ENCODE peak calls at places on chromosomes 7 and 10, in four cellular contexts. A is substantia nigra, W is NCI-H1105 treated with DMSO at 0.1 percent for 48 hours, Y is ureter. H is an unnamed sample.

GRCh38 chr10:70778267-70778924 is 6.8 kb downstream of the TBATA start:
- DNase-seq in A (no peak), W (no peak), Y (peak), H (no peak)

GRCh38 chr10:84423729-84424128 is 95.3 kb downstream of the CCSER2 start:
- DNase-seq in A (no peak), W (no peak), Y (no peak), H (no peak)

GRCh38 chr10:124875596-124875995 is 66.3 kb upstream of the ZRANB1 start:
- DNase-seq in A (no peak), W (no peak), Y (no peak), H (no peak)

GRCh38 chr10:4127518-4128315 is 342.7 kb upstream of the KLF6 start:
- DNase-seq in A (no peak), W (no peak), Y (peak), H (no peak)

GRCh38 chr7:151503902-151504714 is 15.6 kb downstream of the RHEB start:
- DNase-seq in A (no peak), W (no peak), Y (no peak), H (no peak)

GRCh38 chr10:35300063-35300699 is 36.1 kb upstream of the CCNY start:
- DNase-seq in A (no peak), W (no peak), Y (no peak), H (no peak)

GRCh38 chr7:26449175-26450165 is 157.8 kb downstream of the SNX10 start:
- DNase-seq in A (no peak), W (no peak), Y (no peak), H (no peak)

GRCh38 chr10:23155166-23155565 is 36.9 kb upstream of the PTF1A start:
- DNase-seq in A (no peak), W (no peak), Y (no peak), H (no peak)

GRCh38 chr7:148901178-148901577 is 17.1 kb upstream of the EZH2 start:
- DNase-seq in A (no peak), W (no peak), Y (no peak), H (no peak)

GRCh38 chr10:79446451-79447020 is 1.1 kb upstream of the ZCCHC24 start:
- DNase-seq in A (no peak), W (no peak), Y (peak), H (no peak)

GRCh38 chr10:107814865-107815487 is 650.5 kb upstream of the SORCS1 start:
- DNase-seq in A (no peak), W (peak), Y (peak), H (no peak)

GRCh38 chr10:128318868-128319267 is 192.6 kb upstream of the MKI67 start:
- DNase-seq in A (no peak), W (peak), Y (no peak), H (no peak)

GRCh38 chr10:130802301-130802700 is 509.2 kb downstream of the TCERG1L start:
- DNase-seq in A (no peak), W (no peak), Y (no peak), H (no peak)

GRCh38 chr10:58431903-58432302 is 46.7 kb downstream of the TFAM start:
- DNase-seq in A (no peak), W (no peak), Y (no peak), H (no peak)

GRCh38 chr10:52216852-52217251 is 97.2 kb upstream of the DKK1 start:
- DNase-seq in A (no peak), W (no peak), Y (no peak), H (no peak)

GRCh38 chr10:3783313-3783689 is 1.7 kb downstream of the KLF6 start:
- DNase-seq in A (no peak), W (peak), Y (peak), H (no peak)

GRCh38 chr10:79239275-79239779 is 107.9 kb upstream of the PPIF start:
- DNase-seq in A (peak), W (no peak), Y (no peak), H (no peak)

GRCh38 chr7:23619141-23619540 is 22.0 kb downstream of the CCDC126 start:
- DNase-seq in A (no peak), W (no peak), Y (no peak), H (no peak)

GRCh38 chr7:157122800-157123495 is 15.8 kb upstream of the UBE3C start:
- DNase-seq in A (no peak), W (no peak), Y (no peak), H (no peak)

H was measured in stimulated activated CD8-positive, alpha-beta memory T cell treated with anti-CD3 and anti-CD28 coated beads, Interleukin-2, amount 100 ng/mL, for 1 hour.